ENCODE peak calls at places on chromosomes 1 and 21, in seven cellular contexts. Z is GM06990, M is PC-3, F is astrocyte of the spinal cord, W is suprapubic skin, R is uterus, V is HFF-Myc. G is an unnamed sample.

GRCh38 chr1:4395158-4395557 is 259.3 kb upstream of the AJAP1 start:
- DNase-seq in Z (no peak), M (no peak), F (no peak), W (no peak), R (no peak), V (no peak), G (no peak)

GRCh38 chr1:94063379-94063778 is 57.6 kb downstream of the ABCA4 start:
- DNase-seq in Z (no peak), M (peak), F (peak), W (peak), R (peak), V (peak), G (peak)

GRCh38 chr1:147273409-147274307 is 31.2 kb downstream of the CHD1L start:
- DNase-seq in Z (peak), M (peak), F (peak), W (no peak), R (no peak), V (peak), G (peak)

GRCh38 chr1:109815809-109816791 is 52.4 kb upstream of the EPS8L3 start:
- DNase-seq in Z (peak), M (no peak), F (peak), W (no peak), R (no peak), V (no peak), G (no peak)

GRCh38 chr1:246435421-246436041 is 71.5 kb downstream of the SMYD3 start:
- DNase-seq in Z (no peak), M (no peak), F (no peak), W (no peak), R (no peak), V (no peak), G (no peak)

GRCh38 chr1:164611754-164612642 is 53.0 kb downstream of the PBX1 start:
- DNase-seq in Z (no peak), M (peak), F (peak), W (no peak), R (no peak), V (peak), G (peak)

GRCh38 chr1:23558140-23558871 is 995 bp downstream of the ID3 start:
- DNase-seq in Z (peak), M (peak), F (peak), W (no peak), R (peak), V (no peak), G (peak)

GRCh38 chr1:1483714-1484113 is 12.1 kb downstream of the ATAD3B start:
- DNase-seq in Z (no peak), M (no peak), F (no peak), W (no peak), R (no peak), V (no peak), G (no peak)

GRCh38 chr1:197619008-197619640 is 156.2 kb downstream of the DENND1B start:
- DNase-seq in Z (no peak), M (peak), F (peak), W (no peak), R (no peak), V (no peak), G (peak)

GRCh38 chr1:153565529-153566374 is at the start of gene S100A2:
- DNase-seq in Z (peak), M (peak), F (peak), W (no peak), R (peak), V (peak), G (peak)

GRCh38 chr1:110440877-110441276 is 10.1 kb upstream of the PROK1 start:
- DNase-seq in Z (no peak), M (no peak), F (no peak), W (no peak), R (no peak), V (no peak), G (peak)

GRCh38 chr1:11012260-11013159 is at the start of gene TARDBP:
- DNase-seq in Z (peak), M (peak), F (peak), W (peak), R (peak), V (peak), G (peak)

GRCh38 chr1:206967096-206967851 is 3.0 kb downstream of the FCAMR start:
- DNase-seq in Z (peak), M (peak), F (peak), W (no peak), R (no peak), V (no peak), G (no peak)

GRCh38 chr1:110902820-110903463 is 30.0 kb downstream of the CD53 start:
- DNase-seq in Z (no peak), M (no peak), F (no peak), W (no peak), R (no peak), V (no peak), G (no peak)

GRCh38 chr1:183186820-183187219 is 756 bp downstream of the LAMC2 start:
- DNase-seq in Z (no peak), M (peak), F (no peak), W (no peak), R (no peak), V (no peak), G (no peak)
- H3K4me3 ChIP-seq in Z (no peak), M (peak), F (no peak), W (peak), R (no peak), V (no peak), G (peak)

DNA sequence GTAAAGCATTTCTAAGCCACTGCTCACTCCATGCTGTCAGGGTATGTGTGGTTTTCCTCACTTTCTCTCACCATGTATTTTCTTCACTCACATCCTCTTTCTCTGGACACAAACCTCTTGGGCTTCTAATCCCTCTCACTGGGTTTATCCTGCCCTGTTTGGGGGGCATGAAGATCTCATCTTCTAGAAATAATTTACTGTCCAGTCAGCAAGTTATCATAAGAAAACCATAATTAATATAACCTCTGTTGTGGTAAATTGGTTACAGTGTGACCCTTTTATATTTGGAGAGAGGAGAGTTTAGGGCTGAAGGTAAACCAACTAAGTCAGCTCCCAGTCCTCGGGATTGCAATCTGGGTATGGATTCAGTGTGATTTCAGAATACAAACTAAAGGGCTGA is 213.8 kb upstream of the PROX1 start:
- DNase-seq in Z (no peak), M (no peak), F (no peak), W (no peak), R (no peak), V (no peak), G (no peak)
- TF ChIP-seq CTCF in Z (no peak), M (no peak), F (no peak), W (no peak), R (no peak), V (no peak), G (no peak)

GRCh38 chr1:78649628-78650027 is at the start of gene IFI44:
- DNase-seq in Z (peak), M (peak), F (peak), W (peak), R (peak), V (peak), G (peak)
- H3K4me3 ChIP-seq in Z (peak), M (no peak), F (peak), W (peak), R (peak), V (peak), G (no peak)

GRCh38 chr21:31497939-31498338 is 153.9 kb upstream of the TIAM1 start:
- DNase-seq in Z (no peak), M (no peak), F (no peak), W (no peak), R (no peak), V (no peak), G (no peak)

GRCh38 chr21:31500976-31501375 is 156.9 kb upstream of the TIAM1 start:
- DNase-seq in Z (no peak), M (no peak), F (no peak), W (no peak), R (no peak), V (no peak), G (no peak)

GRCh38 chr21:31500071-31500470 is 156.0 kb upstream of the TIAM1 start:
- DNase-seq in Z (no peak), M (no peak), F (no peak), W (no peak), R (peak), V (no peak), G (no peak)

GRCh38 chr21:31501921-31502320 is 157.6 kb upstream of the SOD1 start:
- DNase-seq in Z (no peak), M (peak), F (no peak), W (no peak), R (no peak), V (no peak), G (peak)

DNA sequence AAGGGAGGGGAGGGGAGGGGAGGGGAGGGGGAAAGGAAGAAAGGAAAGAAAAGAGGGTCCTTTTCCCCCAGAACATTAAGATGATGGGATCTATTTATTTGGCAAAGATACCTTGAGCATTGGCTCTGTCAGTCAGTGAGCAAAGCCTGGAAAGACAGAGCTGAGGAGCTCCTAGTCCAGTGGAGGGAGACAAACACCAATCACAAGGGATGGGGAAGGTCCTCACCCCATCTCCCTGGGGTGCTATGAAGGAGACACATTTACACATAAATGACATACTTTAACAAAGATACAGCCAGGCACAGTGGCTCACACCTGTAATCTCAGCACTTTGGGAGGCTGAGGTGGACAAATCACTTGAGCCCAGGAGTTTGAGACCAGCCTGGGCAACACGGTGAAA is 154.9 kb upstream of the TIAM1 start:
- DNase-seq in Z (no peak), M (no peak), F (no peak), W (no peak), R (no peak), V (no peak), G (no peak)
- TF ChIP-seq CTCF in Z (peak), M (peak), F (no peak), W (no peak), R (no peak), V (no peak), G (peak)

GRCh38 chr1:168342572-168343280 is 62.0 kb downstream of the TBX19 start:
- DNase-seq in Z (peak), M (peak), F (peak), W (peak), R (peak), V (peak), G (peak)

GRCh38 chr1:168343566-168343965 is 62.9 kb downstream of the TBX19 start:
- DNase-seq in Z (no peak), M (peak), F (no peak), W (no peak), R (no peak), V (no peak), G (no peak)

GRCh38 chr1:168345939-168346338 is 65.3 kb downstream of the TBX19 start:
- DNase-seq in Z (no peak), M (no peak), F (no peak), W (no peak), R (no peak), V (no peak), G (no peak)

GRCh38 chr1:168347630-168348029 is 67.0 kb downstream of the TBX19 start:
- DNase-seq in Z (no peak), M (no peak), F (no peak), W (no peak), R (no peak), V (no peak), G (no peak)

DNA sequence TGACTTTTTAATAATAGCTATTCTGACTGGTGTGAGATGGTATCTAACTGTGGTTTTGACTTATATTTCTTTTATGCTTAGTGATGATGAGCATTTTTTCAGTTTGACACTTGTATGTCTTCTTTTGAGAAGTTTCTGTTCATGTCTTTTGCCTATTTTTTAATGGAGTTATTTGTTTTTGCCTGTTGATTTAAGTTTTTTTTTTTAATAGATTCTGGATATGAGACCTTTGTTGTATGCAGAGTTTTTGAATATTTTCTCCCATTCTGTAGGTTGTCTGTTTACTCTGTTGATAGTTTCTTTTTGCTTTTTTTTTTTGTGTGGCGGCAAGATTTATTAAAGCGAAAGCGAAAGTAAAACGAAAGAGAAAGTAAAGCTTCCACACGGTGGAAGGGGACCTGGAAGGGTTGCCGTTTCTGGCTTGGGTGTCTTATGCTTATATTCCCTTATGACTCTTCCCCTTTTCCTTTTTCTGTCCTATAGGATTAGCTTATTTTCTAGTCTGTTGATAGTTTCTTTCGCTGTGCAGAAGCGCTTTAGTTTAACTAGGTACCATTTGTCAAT is 67.6 kb downstream of the TBX19 start:
- DNase-seq in Z (peak), M (peak), F (peak), W (no peak), R (no peak), V (no peak), G (no peak)
- H3K4me3 ChIP-seq in Z (peak), M (peak), F (no peak), W (peak), R (peak), V (no peak), G (no peak)

GRCh38 chr1:30535595-30536325 is 187.6 kb downstream of the MATN1 start:
- DNase-seq in Z (no peak), M (no peak), F (no peak), W (no peak), R (peak), V (no peak), G (no peak)
- TF ChIP-seq CTCF in Z (no peak), M (no peak), F (no peak), W (no peak), R (no peak), V (no peak), G (no peak)

GRCh38 chr1:161487483-161487827 is 17.8 kb upstream of the FCGR2A start:
- DNase-seq in Z (no peak), M (peak), F (peak), W (no peak), R (peak), V (peak), G (peak)
- H3K4me3 ChIP-seq in Z (no peak), M (peak), F (no peak), W (no peak), R (no peak), V (no peak), G (no peak)

DNA sequence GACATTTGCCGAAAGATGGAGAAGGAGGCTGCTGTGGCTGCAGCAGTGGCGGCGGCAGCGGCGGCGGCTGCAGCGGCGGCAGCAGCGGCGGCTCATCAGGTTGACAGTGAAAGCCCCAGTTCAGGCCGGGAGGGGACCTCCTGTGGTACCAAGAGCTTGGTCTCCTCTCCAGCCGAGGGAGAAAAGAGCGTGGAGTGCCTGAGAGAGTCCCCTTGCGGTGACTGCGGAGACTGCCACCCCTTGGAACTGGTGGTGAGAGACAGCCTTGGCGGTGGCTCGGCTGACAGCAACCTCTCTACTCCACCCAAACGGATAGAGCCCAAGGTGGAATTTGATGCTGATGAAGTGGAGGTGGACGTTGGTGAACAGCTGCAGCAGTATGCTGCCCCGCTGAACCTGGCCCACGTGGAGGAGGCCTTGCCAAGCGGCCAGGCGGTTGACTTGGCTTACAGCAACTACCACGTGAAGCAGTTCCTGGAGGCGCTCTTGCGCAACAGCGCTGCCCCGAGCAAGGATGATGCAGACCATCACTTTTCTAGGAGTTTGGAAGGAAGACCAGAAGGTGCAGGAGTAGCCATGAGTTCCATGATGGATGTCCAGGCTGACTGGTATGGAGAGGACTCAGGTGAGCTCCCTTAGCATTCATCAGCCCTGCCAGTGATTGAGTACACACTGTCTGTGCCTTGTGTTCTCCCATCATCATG is 6.3 kb downstream of the ZBTB8B start:
- DNase-seq in Z (peak), M (no peak), F (no peak), W (no peak), R (no peak), V (no peak), G (no peak)
- TF ChIP-seq CTCF in Z (peak), M (no peak), F (peak), W (no peak), R (no peak), V (peak), G (no peak)

DNA sequence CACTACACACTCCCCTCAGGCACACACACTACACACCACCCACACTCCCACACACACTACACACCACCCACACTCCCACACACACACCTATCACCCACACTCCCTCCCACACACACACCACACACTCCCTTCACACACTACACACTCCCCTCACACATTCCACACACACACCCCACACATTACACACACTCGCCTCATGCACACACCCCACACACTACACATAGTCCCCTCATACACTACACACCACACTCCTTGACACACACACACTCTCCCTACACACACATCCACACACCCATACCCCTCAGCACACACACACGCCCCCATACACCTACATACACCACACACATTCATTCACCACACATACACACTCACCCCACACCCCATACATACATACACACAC is 31.0 kb upstream of the SELENON start:
- DNase-seq in Z (no peak), M (no peak), F (no peak), W (no peak), R (no peak), V (no peak), G (no peak)
- H3K4me3 ChIP-seq in Z (no peak), M (no peak), F (no peak), W (no peak), R (no peak), V (no peak), G (no peak)

G was measured in epithelial cell of esophagus.